ENCODE peak calls at places on chromosomes 11 and 22, in eight cellular contexts. One of them, this sample, is unnamed.
A peak's percentile ranks its signal among the peaks of the same experiment; 100 is the strongest.

GRCh38 chr11:70503878-70504240 is 105.5 kb downstream of the CTTN start:
- DNase-seq in left ventricle myocardium inferior: peak; percentile 13
- DNase-seq in right cardiac atrium: peak; percentile 41
- DNase-seq in MM.1S: no peak
- DNase-seq in lung: no peak
- DNase-seq in hepatocyte: peak; percentile 49
- DNase-seq in naive thymus-derived CD4-positive, alpha-beta T cell: no peak
- DNase-seq in effector memory CD4-positive, alpha-beta T cell: no peak
- DNase-seq in this sample: no peak

GRCh38 chr11:15905334-15905733 is 451.0 kb downstream of the SOX6 start:
- DNase-seq in lung: no peak
- DNase-seq in MM.1S: no peak
- DNase-seq in hepatocyte: no peak
- DNase-seq in right cardiac atrium: no peak
- DNase-seq in left ventricle myocardium inferior: no peak
- DNase-seq in naive thymus-derived CD4-positive, alpha-beta T cell: no peak
- DNase-seq in effector memory CD4-positive, alpha-beta T cell: no peak
- DNase-seq in this sample: no peak

GRCh38 chr11:65182258-65183170 is 786 bp downstream of the CAPN1 start:
- DNase-seq in right cardiac atrium: peak; percentile 72
- DNase-seq in lung: peak; percentile 41
- DNase-seq in effector memory CD4-positive, alpha-beta T cell: no peak
- DNase-seq in hepatocyte: peak; percentile 75
- DNase-seq in MM.1S: no peak
- DNase-seq in left ventricle myocardium inferior: peak; percentile 27
- DNase-seq in naive thymus-derived CD4-positive, alpha-beta T cell: no peak
- DNase-seq in this sample: no peak

GRCh38 chr11:69674267-69674885 is 777 bp downstream of the LTO1 start:
- DNase-seq in left ventricle myocardium inferior: no peak
- DNase-seq in naive thymus-derived CD4-positive, alpha-beta T cell: no peak
- DNase-seq in lung: no peak
- DNase-seq in hepatocyte: peak; percentile 78
- DNase-seq in effector memory CD4-positive, alpha-beta T cell: no peak
- DNase-seq in right cardiac atrium: peak; percentile 80
- DNase-seq in MM.1S: no peak
- DNase-seq in this sample: no peak

GRCh38 chr11:123653405-123653996 is 923 bp downstream of the SCN3B start:
- DNase-seq in MM.1S: no peak
- DNase-seq in effector memory CD4-positive, alpha-beta T cell: no peak
- DNase-seq in hepatocyte: no peak
- DNase-seq in right cardiac atrium: no peak
- DNase-seq in naive thymus-derived CD4-positive, alpha-beta T cell: no peak
- DNase-seq in lung: no peak
- DNase-seq in left ventricle myocardium inferior: no peak
- DNase-seq in this sample: no peak

GRCh38 chr11:78226684-78227680 is 38.3 kb downstream of the USP35 start:
- DNase-seq in MM.1S: no peak
- DNase-seq in naive thymus-derived CD4-positive, alpha-beta T cell: no peak
- DNase-seq in left ventricle myocardium inferior: no peak
- DNase-seq in lung: no peak
- DNase-seq in effector memory CD4-positive, alpha-beta T cell: no peak
- DNase-seq in right cardiac atrium: no peak
- DNase-seq in hepatocyte: no peak
- DNase-seq in this sample: no peak

GRCh38 chr11:17395554-17395961 is 7.1 kb upstream of the KCNJ11 start:
- DNase-seq in effector memory CD4-positive, alpha-beta T cell: no peak
- DNase-seq in MM.1S: no peak
- DNase-seq in right cardiac atrium: no peak
- DNase-seq in lung: no peak
- DNase-seq in left ventricle myocardium inferior: no peak
- DNase-seq in hepatocyte: no peak
- DNase-seq in naive thymus-derived CD4-positive, alpha-beta T cell: no peak
- DNase-seq in this sample: no peak

GRCh38 chr22:35761037-35761436 is 43.4 kb downstream of the APOL5 start:
- DNase-seq in effector memory CD4-positive, alpha-beta T cell: no peak
- DNase-seq in MM.1S: peak; percentile 11
- DNase-seq in naive thymus-derived CD4-positive, alpha-beta T cell: no peak
- DNase-seq in left ventricle myocardium inferior: no peak
- DNase-seq in right cardiac atrium: no peak
- DNase-seq in hepatocyte: no peak
- DNase-seq in lung: no peak
- DNase-seq in this sample: no peak

GRCh38 chr22:39661842-39662676 is 91.5 kb downstream of the CACNA1I start:
- DNase-seq in lung: no peak
- DNase-seq in naive thymus-derived CD4-positive, alpha-beta T cell: peak; percentile 89
- DNase-seq in hepatocyte: peak; percentile 69
- DNase-seq in MM.1S: no peak
- DNase-seq in left ventricle myocardium inferior: no peak
- DNase-seq in right cardiac atrium: no peak
- DNase-seq in effector memory CD4-positive, alpha-beta T cell: peak; percentile 74
- DNase-seq in this sample: no peak

GRCh38 chr22:36610567-36610966 is 81.6 kb upstream of the EIF3D start:
- DNase-seq in lung: no peak
- DNase-seq in MM.1S: no peak
- DNase-seq in naive thymus-derived CD4-positive, alpha-beta T cell: no peak
- DNase-seq in left ventricle myocardium inferior: no peak
- DNase-seq in effector memory CD4-positive, alpha-beta T cell: no peak
- DNase-seq in right cardiac atrium: no peak
- DNase-seq in hepatocyte: no peak
- DNase-seq in this sample: no peak

GRCh38 chr11:110162216-110162615 is 69.0 kb downstream of the ZC3H12C start:
- DNase-seq in MM.1S: no peak
- DNase-seq in left ventricle myocardium inferior: no peak
- DNase-seq in naive thymus-derived CD4-positive, alpha-beta T cell: no peak
- DNase-seq in hepatocyte: no peak
- DNase-seq in lung: no peak
- DNase-seq in effector memory CD4-positive, alpha-beta T cell: no peak
- DNase-seq in right cardiac atrium: no peak
- DNase-seq in this sample: no peak

GRCh38 chr22:26134654-26135330 is 34.5 kb upstream of the SEZ6L start:
- DNase-seq in effector memory CD4-positive, alpha-beta T cell: no peak
- DNase-seq in lung: no peak
- DNase-seq in naive thymus-derived CD4-positive, alpha-beta T cell: no peak
- DNase-seq in right cardiac atrium: no peak
- DNase-seq in left ventricle myocardium inferior: no peak
- DNase-seq in MM.1S: peak; percentile 23
- DNase-seq in hepatocyte: peak; percentile 6
- DNase-seq in this sample: no peak

DNA sequence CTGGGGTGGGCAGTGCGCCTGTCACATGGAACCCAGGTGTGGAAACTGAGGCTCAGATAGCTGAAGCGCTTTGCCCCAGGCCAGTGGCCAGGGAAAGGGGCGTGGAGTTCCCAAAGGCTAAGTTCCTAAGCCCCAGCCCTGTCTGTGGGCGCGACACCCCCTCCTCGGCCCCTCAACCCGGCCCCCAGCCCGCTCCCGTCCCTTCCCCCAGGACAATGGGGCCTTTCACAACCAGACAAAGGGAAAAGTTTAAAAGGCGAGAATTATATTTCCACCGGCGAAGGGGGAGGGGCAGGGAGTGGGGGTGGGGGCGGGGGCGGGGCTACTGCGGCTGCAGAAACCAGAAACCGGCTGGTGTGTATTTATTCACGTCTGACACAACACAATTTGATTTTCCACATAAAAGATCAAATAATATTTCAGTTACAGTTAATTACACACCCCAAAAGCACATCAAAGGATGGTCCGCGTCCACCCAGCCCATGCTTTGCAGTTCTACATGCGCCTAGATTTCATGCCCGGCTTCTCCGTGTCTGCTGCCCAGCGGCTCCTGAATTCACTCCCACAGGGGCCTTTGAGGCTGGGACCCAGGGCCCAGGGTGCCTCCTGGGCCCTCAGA is 192.0 kb downstream of the MN1 start:
- DNase-seq in effector memory CD4-positive, alpha-beta T cell: no peak
- DNase-seq in lung: no peak
- DNase-seq in naive thymus-derived CD4-positive, alpha-beta T cell: no peak
- DNase-seq in hepatocyte: no peak
- DNase-seq in MM.1S: no peak
- DNase-seq in right cardiac atrium: no peak
- DNase-seq in left ventricle myocardium inferior: no peak
- DNase-seq in this sample: no peak
- H3K4me1 ChIP-seq in effector memory CD4-positive, alpha-beta T cell: no peaks in the 10 kb centered on the region
- H3K4me1 ChIP-seq in lung: no peaks in the 10 kb centered on the region
- H3K4me1 ChIP-seq in naive thymus-derived CD4-positive, alpha-beta T cell: no peaks in the 10 kb centered on the region
- H3K4me1 ChIP-seq in hepatocyte: no peaks in the 10 kb centered on the region
- H3K4me1 ChIP-seq in MM.1S: no peaks in the 10 kb centered on the region
- H3K4me1 ChIP-seq in right cardiac atrium: no peaks in the 10 kb centered on the region
- H3K4me1 ChIP-seq in left ventricle myocardium inferior: peaks cover 7% of the 10 kb centered on the region
- H3K4me1 ChIP-seq in this sample: peaks cover 7% of the 10 kb centered on the region

GRCh38 chr11:36016709-36017108 is 72.8 kb downstream of the LDLRAD3 start:
- DNase-seq in right cardiac atrium: no peak
- DNase-seq in lung: no peak
- DNase-seq in MM.1S: no peak
- DNase-seq in left ventricle myocardium inferior: no peak
- DNase-seq in effector memory CD4-positive, alpha-beta T cell: no peak
- DNase-seq in naive thymus-derived CD4-positive, alpha-beta T cell: no peak
- DNase-seq in hepatocyte: no peak
- DNase-seq in this sample: no peak

GRCh38 chr11:36022891-36023290 is 79.0 kb downstream of the LDLRAD3 start:
- DNase-seq in lung: no peak
- DNase-seq in hepatocyte: no peak
- DNase-seq in naive thymus-derived CD4-positive, alpha-beta T cell: no peak
- DNase-seq in effector memory CD4-positive, alpha-beta T cell: no peak
- DNase-seq in left ventricle myocardium inferior: no peak
- DNase-seq in MM.1S: no peak
- DNase-seq in right cardiac atrium: no peak
- DNase-seq in this sample: no peak

GRCh38 chr11:36018967-36019596 is 75.2 kb downstream of the LDLRAD3 start:
- DNase-seq in lung: no peak
- DNase-seq in effector memory CD4-positive, alpha-beta T cell: no peak
- DNase-seq in right cardiac atrium: no peak
- DNase-seq in left ventricle myocardium inferior: no peak
- DNase-seq in MM.1S: no peak
- DNase-seq in hepatocyte: no peak
- DNase-seq in naive thymus-derived CD4-positive, alpha-beta T cell: no peak
- DNase-seq in this sample: no peak

GRCh38 chr11:36016263-36016662 is 72.4 kb downstream of the LDLRAD3 start:
- DNase-seq in effector memory CD4-positive, alpha-beta T cell: no peak
- DNase-seq in right cardiac atrium: no peak
- DNase-seq in MM.1S: no peak
- DNase-seq in hepatocyte: no peak
- DNase-seq in lung: no peak
- DNase-seq in naive thymus-derived CD4-positive, alpha-beta T cell: no peak
- DNase-seq in left ventricle myocardium inferior: no peak
- DNase-seq in this sample: no peak

DNA sequence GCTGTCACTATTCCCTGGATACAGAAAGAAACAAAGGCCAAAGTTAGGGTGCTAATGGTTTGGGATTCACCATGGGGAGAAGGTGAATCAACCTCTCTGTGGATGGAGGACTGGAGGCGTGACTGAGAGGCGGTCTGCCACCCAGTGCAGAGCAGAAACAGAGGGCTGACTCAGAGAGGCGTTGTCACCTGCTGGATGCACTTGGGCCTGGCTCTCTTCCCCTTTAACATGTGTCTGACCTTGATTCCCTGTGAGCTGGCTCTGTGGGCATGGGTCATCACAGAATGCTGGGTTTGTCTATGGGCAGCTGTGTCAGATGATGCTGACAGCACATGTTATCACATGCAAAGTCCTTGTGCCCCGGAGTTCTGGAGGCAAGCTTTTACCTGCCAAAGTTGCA is 75.9 kb downstream of the LDLRAD3 start:
- DNase-seq in effector memory CD4-positive, alpha-beta T cell: no peak
- DNase-seq in MM.1S: no peak
- DNase-seq in left ventricle myocardium inferior: no peak
- DNase-seq in lung: no peak
- DNase-seq in hepatocyte: no peak
- DNase-seq in right cardiac atrium: no peak
- DNase-seq in naive thymus-derived CD4-positive, alpha-beta T cell: no peak
- DNase-seq in this sample: no peak
- H3K4me3 ChIP-seq in effector memory CD4-positive, alpha-beta T cell: no peak overlapping the region
- H3K4me3 ChIP-seq in MM.1S: no peak overlapping the region
- H3K4me3 ChIP-seq in left ventricle myocardium inferior: no peak overlapping the region
- H3K4me3 ChIP-seq in lung: no peak overlapping the region
- H3K4me3 ChIP-seq in hepatocyte: no peak overlapping the region
- H3K4me3 ChIP-seq in right cardiac atrium: no peak overlapping the region
- H3K4me3 ChIP-seq in naive thymus-derived CD4-positive, alpha-beta T cell: no peak overlapping the region
- H3K4me3 ChIP-seq in this sample: no peak overlapping the region

GRCh38 chr22:32986773-32987050 is 71.5 kb downstream of the SYN3 start:
- DNase-seq in naive thymus-derived CD4-positive, alpha-beta T cell: no peak
- DNase-seq in MM.1S: no peak
- DNase-seq in right cardiac atrium: no peak
- DNase-seq in hepatocyte: no peak
- DNase-seq in effector memory CD4-positive, alpha-beta T cell: no peak
- DNase-seq in lung: no peak
- DNase-seq in left ventricle myocardium inferior: no peak
- DNase-seq in this sample: no peak
- H3K27ac ChIP-seq in naive thymus-derived CD4-positive, alpha-beta T cell: no peak overlapping the region
- H3K27ac ChIP-seq in MM.1S: no peak overlapping the region
- H3K27ac ChIP-seq in right cardiac atrium: no peak overlapping the region
- H3K27ac ChIP-seq in hepatocyte: peak overlapping the region; percentile 72
- H3K27ac ChIP-seq in effector memory CD4-positive, alpha-beta T cell: no peak overlapping the region
- H3K27ac ChIP-seq in lung: no peak overlapping the region
- H3K27ac ChIP-seq in left ventricle myocardium inferior: no peak overlapping the region
- H3K27ac ChIP-seq in this sample: no peak overlapping the region

GRCh38 chr22:25069758-25070461 is 117.4 kb downstream of the KIAA1671 start:
- DNase-seq in hepatocyte: no peak
- DNase-seq in MM.1S: no peak
- DNase-seq in right cardiac atrium: no peak
- DNase-seq in naive thymus-derived CD4-positive, alpha-beta T cell: peak; percentile 42
- DNase-seq in lung: no peak
- DNase-seq in effector memory CD4-positive, alpha-beta T cell: no peak
- DNase-seq in left ventricle myocardium inferior: no peak
- DNase-seq in this sample: no peak

GRCh38 chr22:25071720-25072119 is 119.2 kb downstream of the KIAA1671 start:
- DNase-seq in hepatocyte: no peak
- DNase-seq in right cardiac atrium: no peak
- DNase-seq in MM.1S: no peak
- DNase-seq in naive thymus-derived CD4-positive, alpha-beta T cell: no peak
- DNase-seq in lung: no peak
- DNase-seq in effector memory CD4-positive, alpha-beta T cell: no peak
- DNase-seq in left ventricle myocardium inferior: no peak
- DNase-seq in this sample: no peak

GRCh38 chr22:25070870-25071465 is 118.5 kb downstream of the KIAA1671 start:
- DNase-seq in MM.1S: no peak
- DNase-seq in naive thymus-derived CD4-positive, alpha-beta T cell: no peak
- DNase-seq in left ventricle myocardium inferior: no peak
- DNase-seq in effector memory CD4-positive, alpha-beta T cell: no peak
- DNase-seq in lung: no peak
- DNase-seq in right cardiac atrium: no peak
- DNase-seq in hepatocyte: no peak
- DNase-seq in this sample: no peak

GRCh38 chr22:25069426-25069757 is 116.9 kb downstream of the KIAA1671 start:
- DNase-seq in lung: no peak
- DNase-seq in MM.1S: no peak
- DNase-seq in right cardiac atrium: no peak
- DNase-seq in left ventricle myocardium inferior: no peak
- DNase-seq in naive thymus-derived CD4-positive, alpha-beta T cell: no peak
- DNase-seq in effector memory CD4-positive, alpha-beta T cell: no peak
- DNase-seq in hepatocyte: no peak
- DNase-seq in this sample: no peak

DNA sequence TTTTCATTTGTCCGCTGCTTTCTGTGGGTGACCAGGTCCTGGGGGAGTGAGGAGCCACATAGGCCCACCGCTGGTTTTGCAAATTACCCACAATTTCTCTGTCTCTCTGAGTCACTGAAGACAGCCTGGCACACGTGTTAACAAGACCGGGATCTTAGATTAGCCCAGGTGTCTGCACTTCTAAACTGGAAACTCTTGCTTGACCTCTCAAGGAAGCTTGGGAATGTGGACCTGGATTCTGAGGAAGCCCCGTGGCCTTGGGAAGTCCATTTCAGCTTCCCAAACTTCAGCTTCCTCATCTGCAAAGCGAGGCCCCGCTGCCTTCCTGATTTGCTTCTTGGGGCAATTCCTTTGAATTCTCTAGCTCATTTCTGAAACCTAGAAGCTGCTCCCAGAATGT is 119.9 kb downstream of the KIAA1671 start:
- DNase-seq in hepatocyte: no peak
- DNase-seq in effector memory CD4-positive, alpha-beta T cell: no peak
- DNase-seq in naive thymus-derived CD4-positive, alpha-beta T cell: no peak
- DNase-seq in left ventricle myocardium inferior: no peak
- DNase-seq in MM.1S: no peak
- DNase-seq in lung: no peak
- DNase-seq in right cardiac atrium: no peak
- DNase-seq in this sample: no peak
- H3K4me1 ChIP-seq in hepatocyte: peaks cover 16% of the 10 kb centered on the region
- H3K4me1 ChIP-seq in effector memory CD4-positive, alpha-beta T cell: peaks cover 38% of the 10 kb centered on the region
- H3K4me1 ChIP-seq in naive thymus-derived CD4-positive, alpha-beta T cell: peaks cover 53% of the 10 kb centered on the region
- H3K4me1 ChIP-seq in left ventricle myocardium inferior: peaks cover 4% of the 10 kb centered on the region
- H3K4me1 ChIP-seq in MM.1S: no peaks in the 10 kb centered on the region
- H3K4me1 ChIP-seq in lung: no peaks in the 10 kb centered on the region
- H3K4me1 ChIP-seq in right cardiac atrium: no peaks in the 10 kb centered on the region
- H3K4me1 ChIP-seq in this sample: peaks cover 8% of the 10 kb centered on the region